ENCODE peak calls at places on chromosomes 2 and 18, in six cellular contexts. C, Q, A, D, F and E are unnamed samples.

GRCh38 chr2:200747668-200748618 is 63.8 kb upstream of the BZW1 start:
- DNase-seq in A (no peak), D (no peak), Q (no peak), F (no peak), C (no peak), E (no peak)

GRCh38 chr18:21289843-21290242 is 47.8 kb downstream of the GREB1L start:
- DNase-seq in F (no peak), Q (no peak), A (no peak), C (no peak), D (no peak), E (no peak)

GRCh38 chr18:5150888-5151287 is 46.2 kb downstream of the AKAIN1 start:
- DNase-seq in D (no peak), Q (no peak), C (no peak), F (no peak), A (no peak), E (no peak)

GRCh38 chr18:50944245-50944917 is 23.5 kb upstream of the ELAC1 start:
- DNase-seq in D (no peak), F (no peak), C (no peak), Q (no peak), A (no peak), E (no peak)

GRCh38 chr2:88919087-88919738 is 227.7 kb downstream of the RPIA start:
- DNase-seq in F (no peak), Q (no peak), C (no peak), A (no peak), D (no peak), E (no peak)

GRCh38 chr2:18792226-18792629 is 202.9 kb upstream of the NT5C1B start:
- DNase-seq in D (no peak), F (no peak), Q (no peak), A (no peak), C (no peak), E (no peak)

GRCh38 chr2:143830476-143830875 is 689.4 kb downstream of the ZEB2 start:
- DNase-seq in D (no peak), Q (no peak), F (no peak), A (no peak), C (no peak), E (no peak)

GRCh38 chr2:71534201-71534600 is 80.8 kb downstream of the DYSF start:
- DNase-seq in D (no peak), C (no peak), F (no peak), A (no peak), Q (no peak), E (no peak)

GRCh38 chr18:70671889-70672551 is 383.2 kb downstream of the SOCS6 start:
- DNase-seq in C (no peak), D (no peak), Q (no peak), F (no peak), A (no peak), E (no peak)

DNA sequence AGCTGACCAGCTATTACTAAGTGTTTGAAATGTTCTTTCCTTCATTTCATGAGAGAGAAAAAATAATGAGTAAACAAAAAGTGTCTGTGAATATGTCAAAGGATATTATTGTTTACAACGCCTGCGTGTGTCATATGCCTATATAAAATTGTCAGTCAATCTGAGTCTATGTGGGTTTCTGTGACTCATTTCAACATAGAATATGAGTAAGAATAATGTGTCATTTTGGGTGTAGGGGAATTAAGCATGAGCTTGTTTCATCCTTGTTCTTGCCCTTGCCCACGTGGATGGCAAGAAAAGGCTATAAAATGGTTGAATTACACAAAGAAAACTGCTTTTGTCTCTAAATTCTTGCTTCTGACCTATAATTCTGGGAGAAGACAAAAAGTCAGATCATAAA is 466.0 kb downstream of the PTH2R start:
- DNase-seq in Q (no peak), A (no peak), F (peak; percentile 26), D (no peak), C (peak; percentile 81), E (no peak)
- H3K27ac ChIP-seq in Q (no peak overlapping the region), A (no peak overlapping the region), F (no peak overlapping the region), D (no peak overlapping the region), C (peak overlapping the region; percentile 26), E (no peak overlapping the region)

GRCh38 chr18:73805991-73806390 is 341.6 kb downstream of the FBXO15 start:
- DNase-seq in Q (no peak), F (no peak), D (no peak), A (no peak), C (no peak), E (no peak)
- H3K27ac ChIP-seq in Q (no peak overlapping the region), F (no peak overlapping the region), D (no peak overlapping the region), A (no peak overlapping the region), C (no peak overlapping the region), E (no peak overlapping the region)

GRCh38 chr18:63140997-63141776 is 178.4 kb downstream of the BCL2 start:
- DNase-seq in F (no peak), D (no peak), C (no peak), A (no peak), Q (no peak), E (no peak)

GRCh38 chr18:63140038-63140450 is 179.5 kb downstream of the BCL2 start:
- DNase-seq in C (no peak), F (no peak), D (no peak), A (no peak), Q (no peak), E (no peak)

GRCh38 chr18:63143246-63143847 is 176.2 kb downstream of the BCL2 start:
- DNase-seq in Q (no peak), C (no peak), A (no peak), F (no peak), D (no peak), E (no peak)

GRCh38 chr18:63142502-63143045 is 177.0 kb downstream of the BCL2 start:
- DNase-seq in D (no peak), Q (no peak), C (no peak), F (no peak), A (no peak), E (no peak)

DNA sequence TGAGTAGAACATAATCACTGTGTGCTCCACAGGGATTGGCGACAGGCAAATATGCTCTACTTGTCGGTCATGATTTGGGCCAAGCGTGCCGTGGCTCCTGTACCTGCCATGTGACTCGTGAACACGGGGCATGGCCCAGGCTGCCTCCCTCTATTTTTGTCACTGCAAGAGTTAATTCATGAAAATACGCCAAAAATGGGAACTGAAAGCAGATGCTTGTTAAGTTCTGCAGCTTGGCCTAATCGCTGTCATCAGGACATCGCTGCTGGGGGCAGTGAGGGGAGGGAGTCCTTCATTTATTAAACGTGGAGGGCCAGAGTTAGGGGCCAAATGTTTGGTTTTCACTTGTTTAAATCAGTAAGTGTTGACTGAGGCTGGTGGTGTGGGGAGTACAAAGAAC is 177.8 kb downstream of the BCL2 start:
- DNase-seq in A (no peak), C (no peak), D (no peak), F (no peak), Q (no peak), E (no peak)
- H3K27ac ChIP-seq in A (no peak overlapping the region), C (no peak overlapping the region), D (no peak overlapping the region), F (no peak overlapping the region), Q (no peak overlapping the region), E (no peak overlapping the region)

GRCh38 chr2:44551497-44551896 is 189.8 kb downstream of the CAMKMT start:
- DNase-seq in C (no peak), D (no peak), Q (no peak), A (no peak), F (no peak), E (no peak)

GRCh38 chr2:44549856-44550255 is 188.1 kb downstream of the CAMKMT start:
- DNase-seq in C (no peak), F (peak; percentile 47), A (no peak), Q (no peak), D (no peak), E (no peak)

GRCh38 chr2:44549099-44549471 is 187.3 kb downstream of the CAMKMT start:
- DNase-seq in A (no peak), F (peak; percentile 76), D (no peak), C (no peak), Q (no peak), E (no peak)

GRCh38 chr2:44550571-44550970 is 188.8 kb downstream of the CAMKMT start:
- DNase-seq in C (no peak), D (no peak), A (no peak), Q (no peak), F (peak; percentile 27), E (no peak)

GRCh38 chr2:44551001-44551400 is 189.3 kb downstream of the CAMKMT start:
- DNase-seq in A (no peak), F (no peak), C (no peak), D (no peak), Q (no peak), E (no peak)
- H3K27ac ChIP-seq in A (no peak overlapping the region), F (no peak overlapping the region), C (peak overlapping the region; percentile 64), D (no peak overlapping the region), Q (no peak overlapping the region), E (no peak overlapping the region)

GRCh38 chr2:215320102-215320501 is 8.2 kb downstream of the ATIC start:
- DNase-seq in D (no peak), A (no peak), C (no peak), Q (no peak), F (no peak), E (no peak)
- H3K27ac ChIP-seq in D (no peak overlapping the region), A (no peak overlapping the region), C (no peak overlapping the region), Q (no peak overlapping the region), F (no peak overlapping the region), E (no peak overlapping the region)

GRCh38 chr18:61998335-61998734 is 105.5 kb upstream of the RNF152 start:
- DNase-seq in D (no peak), F (no peak), C (no peak), A (no peak), Q (no peak), E (no peak)

GRCh38 chr18:61993831-61994230 is 101.0 kb upstream of the RNF152 start:
- DNase-seq in F (peak; percentile 35), C (no peak), A (no peak), Q (no peak), D (no peak), E (no peak)

GRCh38 chr18:62001396-62001795 is 108.6 kb upstream of the RNF152 start:
- DNase-seq in A (no peak), Q (no peak), F (no peak), D (no peak), C (no peak), E (no peak)

GRCh38 chr18:61995547-61996062 is 102.8 kb upstream of the RNF152 start:
- DNase-seq in D (no peak), Q (no peak), C (peak; percentile 60), A (no peak), F (peak; percentile 87), E (no peak)

GRCh38 chr18:61998957-61999356 is 106.2 kb upstream of the RNF152 start:
- DNase-seq in A (no peak), C (no peak), Q (no peak), F (peak; percentile 74), D (no peak), E (no peak)
- H3K27ac ChIP-seq in A (peak overlapping the region; percentile 34), C (peak overlapping the region; percentile 88), Q (no peak overlapping the region), F (peak overlapping the region; percentile 65), D (no peak overlapping the region), E (no peak overlapping the region)

GRCh38 chr2:169963786-169964185 is 136.5 kb downstream of the UBR3 start:
- DNase-seq in Q (no peak), F (no peak), C (no peak), A (no peak), D (no peak), E (no peak)
- H3K27ac ChIP-seq in Q (no peak overlapping the region), F (no peak overlapping the region), C (no peak overlapping the region), A (no peak overlapping the region), D (no peak overlapping the region), E (no peak overlapping the region)